ENCODE peak calls at places on chromosome 17, in seven cellular contexts. V is NCI-H2171 treated with DMSO at 0.1 percent for 48 hours; S is posterior cingulate gyrus; W is lung; K is activated CD4-positive, alpha-beta T cell treated with anti-CD3 and anti-CD28 coated beads, Interleukin-2, amount 50 U/mL, for 1 hour; E is stomach; X is EL. R is an unnamed sample.

GRCh38 chr17:38958326-38958725 is 8.9 kb downstream of the FBXO47 start:
- DNase-seq in V (no peak), S (no peak), W (no peak), K (no peak), E (no peak), X (peak; percentile 57), R (no peak)

GRCh38 chr17:76080207-76080933 is 1.4 kb downstream of the ZACN start:
- DNase-seq in V (peak; percentile 20), S (no peak), W (no peak), K (no peak), E (no peak), X (no peak), R (no peak)

GRCh38 chr17:39455919-39456318 is 4.9 kb upstream of the MED1 start:
- DNase-seq in V (no peak), S (no peak), W (no peak), K (no peak), E (no peak), X (no peak), R (no peak)

GRCh38 chr17:49554694-49555494 is 20.8 kb upstream of the NXPH3 start:
- DNase-seq in V (no peak), S (no peak), W (no peak), K (no peak), E (no peak), X (no peak), R (no peak)

GRCh38 chr17:21167303-21167702 is 40.5 kb downstream of the DHRS7B start:
- DNase-seq in V (no peak), S (no peak), W (no peak), K (no peak), E (no peak), X (peak; percentile 12), R (no peak)

GRCh38 chr17:562174-562573 is 152.5 kb downstream of the VPS53 start:
- DNase-seq in V (no peak), S (no peak), W (no peak), K (no peak), E (no peak), X (no peak), R (no peak)

GRCh38 chr17:64702815-64703214 is 40.7 kb upstream of the SMURF2 start:
- DNase-seq in V (no peak), S (no peak), W (no peak), K (no peak), E (no peak), X (no peak), R (no peak)

GRCh38 chr17:47789611-47790520 is 31.7 kb downstream of the OSBPL7 start:
- DNase-seq in V (peak; percentile 66), S (peak; percentile 59), W (no peak), K (peak; percentile 38), E (peak; percentile 62), X (peak; percentile 58), R (peak; percentile 1)

GRCh38 chr17:46916211-46916610 is 6.7 kb upstream of the GOSR2 start:
- DNase-seq in V (no peak), S (no peak), W (no peak), K (no peak), E (no peak), X (peak; percentile 83), R (no peak)

GRCh38 chr17:48175692-48176450 is 68.3 kb downstream of the SNX11 start:
- DNase-seq in V (no peak), S (no peak), W (no peak), K (no peak), E (no peak), X (peak; percentile 92), R (no peak)

GRCh38 chr17:71472809-71473789 is 647.7 kb upstream of the SOX9 start:
- DNase-seq in V (peak; percentile 65), S (no peak), W (no peak), K (no peak), E (no peak), X (peak; percentile 61), R (peak; percentile 22)

GRCh38 chr17:68600123-68600880 is 865 bp downstream of the FAM20A start:
- DNase-seq in V (peak; percentile 24), S (no peak), W (peak; percentile 56), K (no peak), E (peak; percentile 72), X (no peak), R (no peak)

GRCh38 chr17:17363638-17364337 is 60.6 kb downstream of the NT5M start:
- DNase-seq in V (peak; percentile 48), S (no peak), W (peak; percentile 58), K (no peak), E (no peak), X (no peak), R (peak; percentile 47)